ENCODE peak calls at places on chromosome 9, in eight cellular contexts. Z, R, J, I, H, M, G and L are unnamed samples.

GRCh38 chr9:137461663-137462395 is 2.7 kb upstream of the NSMF start:
- DNase-seq in H (peak), R (no peak), Z (peak), M (peak), J (no peak), I (peak), G (no peak), L (no peak)

GRCh38 chr9:17614246-17614645 is 35.4 kb downstream of the SH3GL2 start:
- DNase-seq in M (no peak), I (no peak), H (no peak), R (no peak), G (no peak), J (no peak), Z (no peak), L (no peak)

GRCh38 chr9:134316444-134317160 is 9.7 kb upstream of the RXRA start:
- DNase-seq in R (no peak), M (no peak), G (peak), I (peak), H (peak), Z (no peak), J (no peak), L (peak)

GRCh38 chr9:2465516-2465915 is 156.1 kb upstream of the VLDLR start:
- DNase-seq in G (no peak), I (no peak), M (no peak), J (no peak), R (no peak), H (no peak), Z (no peak), L (no peak)

GRCh38 chr9:134029248-134030226 is 4.3 kb downstream of the BRD3OS start:
- DNase-seq in R (no peak), Z (no peak), J (no peak), G (no peak), H (no peak), M (no peak), I (no peak), L (no peak)

GRCh38 chr9:128635266-128636023 is 21.2 kb downstream of the DYNC2I2 start:
- DNase-seq in J (peak), H (peak), G (peak), M (no peak), I (peak), R (peak), Z (peak), L (peak)

GRCh38 chr9:98150726-98151125 is 31.7 kb upstream of the TRIM14 start:
- DNase-seq in M (no peak), R (no peak), Z (no peak), I (no peak), H (no peak), G (no peak), J (no peak), L (no peak)

GRCh38 chr9:1032181-1032580 is 18.0 kb upstream of the DMRT2 start:
- DNase-seq in J (no peak), R (no peak), Z (no peak), G (no peak), M (no peak), H (no peak), I (no peak), L (no peak)

GRCh38 chr9:71987471-71988371 is 72.7 kb downstream of the C9orf57 start:
- DNase-seq in H (no peak), J (no peak), I (no peak), M (no peak), G (no peak), R (no peak), Z (no peak), L (no peak)

GRCh38 chr9:131657456-131657855 is 82.4 kb downstream of the RAPGEF1 start:
- DNase-seq in I (no peak), Z (no peak), H (no peak), J (no peak), M (no peak), G (no peak), R (peak), L (no peak)

GRCh38 chr9:135610290-135611141 is 28.8 kb downstream of the GLT6D1 start:
- DNase-seq in J (no peak), Z (no peak), M (no peak), G (no peak), H (no peak), R (no peak), I (no peak), L (no peak)

GRCh38 chr9:115522928-115523327 is 405.0 kb upstream of the TNC start:
- DNase-seq in G (no peak), H (no peak), Z (no peak), M (no peak), I (no peak), J (no peak), R (no peak), L (no peak)

GRCh38 chr9:69933445-69933844 is 110.2 kb upstream of the MAMDC2 start:
- DNase-seq in J (no peak), R (no peak), M (no peak), I (no peak), Z (no peak), G (no peak), H (no peak), L (no peak)

GRCh38 chr9:133589454-133590227 is 19.5 kb downstream of the FAM163B start:
- DNase-seq in H (no peak), Z (no peak), I (no peak), G (no peak), M (no peak), J (no peak), R (no peak), L (peak)

GRCh38 chr9:81535542-81536241 is 153.7 kb downstream of the TLE1 start:
- DNase-seq in J (no peak), R (peak), G (peak), M (no peak), I (peak), H (peak), Z (no peak), L (no peak)

GRCh38 chr9:70091553-70091952 is 47.9 kb downstream of the MAMDC2 start:
- DNase-seq in I (no peak), J (no peak), H (no peak), Z (no peak), G (no peak), M (no peak), R (peak), L (no peak)

GRCh38 chr9:81827616-81828296 is 100.5 kb upstream of the SPATA31D4 start:
- DNase-seq in J (no peak), Z (no peak), M (no peak), I (peak), H (no peak), G (no peak), R (no peak), L (no peak)

GRCh38 chr9:94799578-94800264 is 73.2 kb downstream of the AOPEP start:
- DNase-seq in J (no peak), Z (no peak), M (no peak), G (peak), H (no peak), I (peak), R (no peak), L (no peak)

GRCh38 chr9:35905912-35906679 is at the start of gene HRCT1:
- DNase-seq in J (peak), M (no peak), I (peak), G (peak), R (peak), H (peak), Z (peak), L (peak)

GRCh38 chr9:37466037-37466709 is 923 bp upstream of the ZBTB5 start:
- DNase-seq in Z (peak), I (peak), G (no peak), M (no peak), R (peak), H (peak), J (no peak), L (peak)

GRCh38 chr9:132293145-132293721 is 61.6 kb downstream of the SETX start:
- DNase-seq in R (no peak), J (no peak), G (no peak), I (no peak), H (no peak), Z (no peak), M (no peak), L (no peak)

GRCh38 chr9:134922066-134922931 is 4.6 kb upstream of the FCN1 start:
- DNase-seq in H (no peak), Z (peak), M (no peak), I (no peak), G (no peak), R (no peak), J (no peak), L (no peak)

GRCh38 chr9:88179080-88179521 is 40.8 kb upstream of the SPATA31C2 start:
- DNase-seq in R (no peak), Z (no peak), H (no peak), M (no peak), J (no peak), I (peak), G (no peak), L (no peak)

GRCh38 chr9:14316574-14317304 is 2.8 kb upstream of the NFIB start:
- DNase-seq in G (no peak), J (no peak), M (no peak), R (peak), H (no peak), Z (no peak), I (no peak), L (no peak)

GRCh38 chr9:3980212-3980611 is 319.7 kb downstream of the GLIS3 start:
- DNase-seq in G (no peak), J (no peak), M (no peak), I (no peak), Z (no peak), H (no peak), R (no peak), L (no peak)

GRCh38 chr9:96150324-96151023 is 151.5 kb downstream of the HSD17B3 start:
- DNase-seq in I (no peak), M (peak), J (no peak), G (no peak), Z (no peak), H (no peak), R (no peak), L (no peak)

GRCh38 chr9:20023237-20023928 is 234.5 kb upstream of the SLC24A2 start:
- DNase-seq in R (no peak), H (no peak), Z (no peak), I (no peak), G (no peak), J (no peak), M (no peak), L (no peak)